ENCODE peak calls at places on chromosomes 5 and 9, in seven cellular contexts. Q, A, E, S, L, P and H are unnamed samples.

GRCh38 chr9:33791117-33791516 is 4.2 kb upstream of the PRSS3 start:
- DNase-seq in L (no peak), S (peak; percentile 18), P (no peak), Q (no peak), E (peak; percentile 87), A (no peak), H (no peak)

GRCh38 chr5:79582186-79582585 is 30.1 kb upstream of the TENT2 start:
- DNase-seq in A (no peak), Q (no peak), P (no peak), S (no peak), L (no peak), E (no peak), H (no peak)

GRCh38 chr5:67875637-67876036 is 339.9 kb upstream of the PIK3R1 start:
- DNase-seq in P (no peak), A (no peak), S (no peak), Q (no peak), E (no peak), L (no peak), H (no peak)

GRCh38 chr9:120876842-120877240 is at the start of gene PHF19:
- DNase-seq in S (no peak), E (no peak), L (no peak), P (peak; percentile 85), A (peak; percentile 94), Q (peak; percentile 46), H (no peak)

GRCh38 chr5:10232386-10232785 is 17.3 kb downstream of the ATPSCKMT start:
- DNase-seq in Q (no peak), L (no peak), A (no peak), P (no peak), S (no peak), E (no peak), H (no peak)

GRCh38 chr9:96203867-96204412 is 98.0 kb downstream of the HSD17B3 start:
- DNase-seq in L (peak; percentile 70), P (no peak), S (peak; percentile 28), A (no peak), E (no peak), Q (no peak), H (no peak)

GRCh38 chr5:149675467-149676201 is 54.5 kb upstream of the PPARGC1B start:
- DNase-seq in Q (no peak), E (no peak), A (no peak), L (no peak), S (no peak), P (no peak), H (no peak)

GRCh38 chr9:87152206-87152605 is 204.9 kb upstream of the GAS1 start:
- DNase-seq in E (no peak), P (no peak), A (no peak), L (no peak), Q (no peak), S (no peak), H (no peak)

GRCh38 chr5:130692766-130693165 is 472.3 kb downstream of the HINT1 start:
- DNase-seq in A (no peak), E (peak; percentile 51), L (no peak), P (no peak), Q (no peak), S (no peak), H (no peak)

GRCh38 chr5:143114481-143114880 is 289.0 kb downstream of the NR3C1 start:
- DNase-seq in S (no peak), E (peak; percentile 39), L (no peak), Q (no peak), P (no peak), A (no peak), H (no peak)

GRCh38 chr5:96868603-96869371 is 7.5 kb upstream of the ERAP2 start:
- DNase-seq in E (peak; percentile 76), P (no peak), Q (no peak), A (peak; percentile 27), L (no peak), S (peak; percentile 62), H (no peak)

GRCh38 chr5:79001471-79001870 is 16.4 kb upstream of the ARSB start:
- DNase-seq in E (no peak), P (no peak), L (no peak), S (no peak), A (no peak), Q (no peak), H (no peak)

GRCh38 chr5:154986151-154986550 is 27.4 kb upstream of the KIF4B start:
- DNase-seq in P (no peak), E (no peak), A (no peak), S (no peak), Q (no peak), L (no peak), H (no peak)

GRCh38 chr5:127758884-127759283 is 55.7 kb downstream of the CCDC192 start:
- DNase-seq in E (no peak), A (no peak), S (no peak), Q (no peak), L (no peak), P (no peak), H (no peak)

GRCh38 chr5:79955496-79956172 is 35.4 kb downstream of the MTX3 start:
- DNase-seq in Q (no peak), S (no peak), A (no peak), L (no peak), E (no peak), P (no peak), H (no peak)

GRCh38 chr9:136198605-136199083 is 6.3 kb downstream of the LHX3 start:
- DNase-seq in A (peak; percentile 49), P (no peak), S (no peak), L (no peak), E (no peak), Q (no peak), H (no peak)

GRCh38 chr9:4970970-4971641 is 14.0 kb upstream of the JAK2 start:
- DNase-seq in L (no peak), P (no peak), S (no peak), Q (no peak), E (no peak), A (no peak), H (no peak)

GRCh38 chr5:58407042-58407709 is 52.7 kb downstream of the PLK2 start:
- DNase-seq in Q (no peak), E (peak; percentile 79), L (no peak), S (peak; percentile 85), P (no peak), A (no peak), H (no peak)

GRCh38 chr9:111895996-111896941 is at the start of gene UGCG:
- DNase-seq in Q (peak; percentile 89), A (peak; percentile 94), S (peak; percentile 79), E (peak; percentile 90), L (peak; percentile 85), P (peak; percentile 99), H (peak; percentile 44)

GRCh38 chr5:6216516-6217075 is 161.8 kb downstream of the MED10 start:
- DNase-seq in L (no peak), P (no peak), A (no peak), S (no peak), Q (no peak), E (no peak), H (no peak)

GRCh38 chr5:6218517-6218916 is 159.8 kb downstream of the MED10 start:
- DNase-seq in P (peak; percentile 15), A (no peak), Q (no peak), S (no peak), L (no peak), E (no peak), H (no peak)

GRCh38 chr5:6220346-6221088 is 157.8 kb downstream of the MED10 start:
- DNase-seq in L (no peak), A (no peak), Q (no peak), E (no peak), S (no peak), P (no peak), H (no peak)

GRCh38 chr5:6215891-6216290 is 162.5 kb downstream of the MED10 start:
- DNase-seq in Q (no peak), P (no peak), A (no peak), S (no peak), L (no peak), E (no peak), H (no peak)

DNA sequence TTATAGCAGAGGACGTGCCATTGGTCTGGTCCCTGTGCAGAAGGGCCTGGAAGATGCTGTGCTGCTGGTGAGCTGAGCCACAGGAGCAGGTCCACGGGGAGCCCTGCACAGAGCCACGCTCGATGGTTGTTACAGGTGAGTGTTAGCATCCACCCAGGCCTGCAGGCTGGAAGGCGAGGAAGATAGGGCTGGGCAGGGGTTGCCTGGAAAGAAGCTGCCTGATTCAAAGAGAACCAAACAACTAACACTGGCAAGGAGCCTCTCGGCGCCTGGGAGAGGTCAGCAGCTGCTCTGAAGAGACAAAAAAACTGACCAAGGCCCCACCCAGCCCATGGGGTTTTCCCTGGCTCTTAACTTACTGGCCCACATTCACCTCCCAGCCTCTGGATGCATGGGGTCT is 160.2 kb downstream of the MED10 start:
- DNase-seq in A (no peak), L (no peak), P (peak; percentile 32), Q (no peak), S (no peak), E (no peak), H (no peak)
- TF ChIP-seq CTCF in A (no peak), L (no peak), P (no peak), Q (no peak), S (no peak), E (no peak), H (no peak)

DNA sequence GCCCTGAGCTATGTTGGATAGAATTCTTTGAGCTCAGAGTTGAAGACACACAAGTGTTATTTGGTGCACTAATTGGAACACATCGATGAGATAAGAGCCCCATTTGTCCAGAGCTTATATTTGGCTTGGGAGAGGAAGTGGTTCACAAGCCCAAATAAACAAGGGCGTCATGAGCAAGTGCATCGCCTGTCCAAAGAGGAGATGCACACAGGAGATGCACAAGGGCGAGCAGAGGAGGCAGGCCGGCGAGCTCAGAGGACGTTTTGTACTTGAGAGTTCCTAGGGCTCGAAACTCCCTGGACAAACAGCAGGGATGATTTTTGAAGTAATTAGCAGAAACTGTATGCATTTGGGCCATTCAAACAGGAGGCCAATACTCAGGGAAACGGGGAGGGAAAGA is 212.8 kb upstream of the IRX1 start:
- DNase-seq in E (no peak), P (no peak), Q (no peak), L (no peak), S (no peak), A (no peak), H (peak; percentile 39)
- H3K9me3 ChIP-seq in E (no peaks in the 10 kb centered on the region), P (no peaks in the 10 kb centered on the region), Q (no peaks in the 10 kb centered on the region), L (no peaks in the 10 kb centered on the region), S (peaks cover 8% of the 10 kb centered on the region), A (no peaks in the 10 kb centered on the region), H (no peaks in the 10 kb centered on the region)

DNA sequence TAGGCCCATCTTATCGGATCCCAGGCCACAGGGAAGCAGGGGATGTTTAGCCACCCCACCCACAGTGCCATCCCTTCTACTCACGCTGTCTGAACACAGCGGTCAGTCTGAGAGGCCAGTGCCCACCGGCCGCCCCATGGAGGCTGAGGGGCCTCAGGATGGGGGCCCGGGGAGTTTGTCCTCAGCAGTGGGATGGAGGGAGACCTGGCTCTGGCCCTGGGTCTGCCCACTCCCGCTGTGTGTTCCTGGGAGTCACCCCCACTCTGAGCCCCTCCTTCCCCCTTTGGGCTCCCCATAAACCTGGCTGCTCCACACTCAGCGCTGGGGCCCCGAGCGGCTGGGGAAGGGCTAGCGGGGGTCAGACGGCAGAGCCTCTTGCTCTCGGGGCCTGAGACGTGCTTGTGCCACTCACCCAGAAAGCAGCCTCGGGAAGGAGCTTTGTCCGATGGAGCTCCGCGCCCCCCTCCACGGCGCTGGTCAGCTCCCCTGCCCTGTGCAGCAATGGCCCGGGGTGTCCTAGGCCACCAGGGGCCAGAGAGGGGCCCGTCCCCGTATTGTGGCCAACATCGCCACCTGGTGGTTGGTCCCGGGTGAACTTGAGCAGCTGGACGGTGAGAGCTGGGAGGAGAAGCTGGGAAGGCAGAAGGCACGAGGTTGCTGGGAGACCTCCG is 10.9 kb upstream of the LAMC3 start:
- DNase-seq in E (peak; percentile 71), P (no peak), S (peak; percentile 26), A (peak; percentile 66), L (no peak), Q (peak; percentile 68), H (no peak)
- TF ChIP-seq CTCF in E (peak; percentile 79), P (peak; percentile 39), S (peak; percentile 56), A (no peak), L (peak; percentile 15), Q (peak; percentile 51), H (peak; percentile 59)

GRCh38 chr5:51872144-51872543 is 488.9 kb downstream of the ISL1 start:
- DNase-seq in E (no peak), S (no peak), L (no peak), A (no peak), Q (no peak), P (no peak), H (no peak)
- H3K9me3 ChIP-seq in E (peaks cover 7% of the 10 kb centered on the region), S (peaks cover 2% of the 10 kb centered on the region), L (peaks cover 4% of the 10 kb centered on the region), A (no peaks in the 10 kb centered on the region), Q (no peaks in the 10 kb centered on the region), P (no peaks in the 10 kb centered on the region), H (no peaks in the 10 kb centered on the region)